ENCODE peak calls at places on chromosomes 4 and X, in seven cellular contexts. One of them, this sample, is unnamed.

GRCh38 chrX:63363788-63364187 is 12.7 kb upstream of the SPIN4 start:
- DNase-seq in trophoblast cell: no peak
- DNase-seq in mammary epithelial cell: no peak
- DNase-seq in hepatocyte: no peak
- DNase-seq in ascending aorta: no peak
- DNase-seq in brain microvascular endothelial cell: no peak
- DNase-seq in GM12878: no peak
- DNase-seq in this sample: no peak

GRCh38 chr4:69617083-69617694 is 22.3 kb downstream of the UGT2A2 start:
- DNase-seq in ascending aorta: no peak
- DNase-seq in mammary epithelial cell: peak; percentile 27
- DNase-seq in hepatocyte: peak; percentile 69
- DNase-seq in trophoblast cell: peak; percentile 46
- DNase-seq in GM12878: no peak
- DNase-seq in brain microvascular endothelial cell: peak; percentile 45
- DNase-seq in this sample: peak; percentile 1

GRCh38 chrX:8201896-8202331 is 30.8 kb upstream of the VCX2 start:
- DNase-seq in brain microvascular endothelial cell: peak; percentile 1
- DNase-seq in GM12878: no peak
- DNase-seq in ascending aorta: no peak
- DNase-seq in mammary epithelial cell: no peak
- DNase-seq in trophoblast cell: peak; percentile 59
- DNase-seq in hepatocyte: peak; percentile 30
- DNase-seq in this sample: no peak

GRCh38 chr4:110633358-110634319 is 10.8 kb upstream of the PITX2 start:
- DNase-seq in mammary epithelial cell: no peak
- DNase-seq in trophoblast cell: no peak
- DNase-seq in GM12878: no peak
- DNase-seq in ascending aorta: no peak
- DNase-seq in hepatocyte: no peak
- DNase-seq in brain microvascular endothelial cell: no peak
- DNase-seq in this sample: no peak

GRCh38 chr4:167274346-167274745 is 40.1 kb upstream of the SPOCK3 start:
- DNase-seq in mammary epithelial cell: no peak
- DNase-seq in hepatocyte: no peak
- DNase-seq in ascending aorta: no peak
- DNase-seq in brain microvascular endothelial cell: no peak
- DNase-seq in GM12878: no peak
- DNase-seq in trophoblast cell: no peak
- DNase-seq in this sample: no peak

GRCh38 chr4:145056325-145057130 is 41.5 kb downstream of the ANAPC10 start:
- DNase-seq in mammary epithelial cell: no peak
- DNase-seq in GM12878: no peak
- DNase-seq in brain microvascular endothelial cell: no peak
- DNase-seq in trophoblast cell: no peak
- DNase-seq in hepatocyte: no peak
- DNase-seq in ascending aorta: no peak
- DNase-seq in this sample: no peak

GRCh38 chr4:3785292-3785565 is 19.0 kb downstream of the ADRA2C start:
- DNase-seq in GM12878: no peak
- DNase-seq in mammary epithelial cell: no peak
- DNase-seq in hepatocyte: no peak
- DNase-seq in brain microvascular endothelial cell: no peak
- DNase-seq in trophoblast cell: no peak
- DNase-seq in ascending aorta: no peak
- DNase-seq in this sample: no peak

GRCh38 chr4:84366111-84366510 is 133.0 kb downstream of the NKX6-1 start:
- DNase-seq in brain microvascular endothelial cell: no peak
- DNase-seq in GM12878: no peak
- DNase-seq in mammary epithelial cell: no peak
- DNase-seq in trophoblast cell: no peak
- DNase-seq in ascending aorta: no peak
- DNase-seq in hepatocyte: no peak
- DNase-seq in this sample: no peak

GRCh38 chr4:175308236-175308635 is 390.1 kb downstream of the ADAM29 start:
- DNase-seq in mammary epithelial cell: peak; percentile 7
- DNase-seq in ascending aorta: no peak
- DNase-seq in GM12878: no peak
- DNase-seq in trophoblast cell: no peak
- DNase-seq in hepatocyte: no peak
- DNase-seq in brain microvascular endothelial cell: peak; percentile 52
- DNase-seq in this sample: no peak

GRCh38 chrX:150763303-150763797 is 70.2 kb downstream of the MTMR1 start:
- DNase-seq in GM12878: no peak
- DNase-seq in mammary epithelial cell: no peak
- DNase-seq in trophoblast cell: no peak
- DNase-seq in hepatocyte: no peak
- DNase-seq in ascending aorta: no peak
- DNase-seq in brain microvascular endothelial cell: no peak
- DNase-seq in this sample: no peak

GRCh38 chr4:3040447-3041191 is 33.7 kb downstream of the HTT-AS start:
- DNase-seq in hepatocyte: no peak
- DNase-seq in mammary epithelial cell: no peak
- DNase-seq in ascending aorta: peak; percentile 58
- DNase-seq in trophoblast cell: no peak
- DNase-seq in brain microvascular endothelial cell: no peak
- DNase-seq in GM12878: no peak
- DNase-seq in this sample: no peak

GRCh38 chr4:163592207-163592606 is 97.7 kb downstream of the TMA16 start:
- DNase-seq in trophoblast cell: no peak
- DNase-seq in hepatocyte: no peak
- DNase-seq in ascending aorta: no peak
- DNase-seq in GM12878: no peak
- DNase-seq in mammary epithelial cell: no peak
- DNase-seq in brain microvascular endothelial cell: no peak
- DNase-seq in this sample: no peak

GRCh38 chrX:75273483-75273882 is 402 bp upstream of the UPRT start:
- DNase-seq in hepatocyte: peak; percentile 43
- DNase-seq in brain microvascular endothelial cell: peak; percentile 1
- DNase-seq in trophoblast cell: peak; percentile 2
- DNase-seq in ascending aorta: no peak
- DNase-seq in GM12878: no peak
- DNase-seq in mammary epithelial cell: no peak
- DNase-seq in this sample: no peak
- H3K27ac ChIP-seq in hepatocyte: peak overlapping the region; percentile 96
- H3K27ac ChIP-seq in brain microvascular endothelial cell: no peak overlapping the region
- H3K27ac ChIP-seq in trophoblast cell: no peak overlapping the region
- H3K27ac ChIP-seq in ascending aorta: peak overlapping the region; percentile 86
- H3K27ac ChIP-seq in GM12878: peak overlapping the region; percentile 81
- H3K27ac ChIP-seq in mammary epithelial cell: peak overlapping the region; percentile 70
- H3K27ac ChIP-seq in this sample: peak overlapping the region; percentile 69

DNA sequence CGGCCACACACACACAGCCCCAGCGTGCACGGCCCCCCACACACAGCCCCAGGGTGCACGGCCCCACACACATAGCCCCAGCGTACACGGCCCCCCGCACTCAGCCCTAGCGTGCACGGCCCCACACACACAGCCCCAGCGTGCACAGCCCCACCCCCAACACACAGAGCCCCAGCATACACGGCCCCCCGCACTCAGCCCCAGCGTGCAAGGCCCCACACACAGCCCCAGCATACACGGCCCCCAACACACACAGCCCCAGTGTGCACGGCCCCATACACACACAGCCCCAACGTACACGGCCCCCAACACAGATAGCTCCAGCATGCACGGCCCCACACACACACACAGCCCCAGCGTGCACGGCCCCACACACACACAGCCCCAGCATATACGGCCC is 17.6 kb downstream of the GAK start:
- DNase-seq in brain microvascular endothelial cell: no peak
- DNase-seq in ascending aorta: no peak
- DNase-seq in trophoblast cell: no peak
- DNase-seq in mammary epithelial cell: no peak
- DNase-seq in hepatocyte: no peak
- DNase-seq in GM12878: no peak
- DNase-seq in this sample: no peak
- H3K27ac ChIP-seq in brain microvascular endothelial cell: no peak overlapping the region
- H3K27ac ChIP-seq in ascending aorta: no peak overlapping the region
- H3K27ac ChIP-seq in trophoblast cell: no peak overlapping the region
- H3K27ac ChIP-seq in mammary epithelial cell: no peak overlapping the region
- H3K27ac ChIP-seq in hepatocyte: no peak overlapping the region
- H3K27ac ChIP-seq in GM12878: no peak overlapping the region
- H3K27ac ChIP-seq in this sample: no peak overlapping the region

GRCh38 chrX:47321386-47321785 is 49.0 kb upstream of the ZNF157 start:
- DNase-seq in trophoblast cell: peak; percentile 61
- DNase-seq in mammary epithelial cell: peak; percentile 39
- DNase-seq in GM12878: no peak
- DNase-seq in hepatocyte: peak; percentile 85
- DNase-seq in brain microvascular endothelial cell: peak; percentile 36
- DNase-seq in ascending aorta: peak; percentile 67
- DNase-seq in this sample: no peak
- H3K27ac ChIP-seq in trophoblast cell: no peak overlapping the region
- H3K27ac ChIP-seq in mammary epithelial cell: no peak overlapping the region
- H3K27ac ChIP-seq in GM12878: no peak overlapping the region
- H3K27ac ChIP-seq in hepatocyte: peak overlapping the region; percentile 42
- H3K27ac ChIP-seq in brain microvascular endothelial cell: no peak overlapping the region
- H3K27ac ChIP-seq in ascending aorta: no peak overlapping the region
- H3K27ac ChIP-seq in this sample: no peak overlapping the region

DNA sequence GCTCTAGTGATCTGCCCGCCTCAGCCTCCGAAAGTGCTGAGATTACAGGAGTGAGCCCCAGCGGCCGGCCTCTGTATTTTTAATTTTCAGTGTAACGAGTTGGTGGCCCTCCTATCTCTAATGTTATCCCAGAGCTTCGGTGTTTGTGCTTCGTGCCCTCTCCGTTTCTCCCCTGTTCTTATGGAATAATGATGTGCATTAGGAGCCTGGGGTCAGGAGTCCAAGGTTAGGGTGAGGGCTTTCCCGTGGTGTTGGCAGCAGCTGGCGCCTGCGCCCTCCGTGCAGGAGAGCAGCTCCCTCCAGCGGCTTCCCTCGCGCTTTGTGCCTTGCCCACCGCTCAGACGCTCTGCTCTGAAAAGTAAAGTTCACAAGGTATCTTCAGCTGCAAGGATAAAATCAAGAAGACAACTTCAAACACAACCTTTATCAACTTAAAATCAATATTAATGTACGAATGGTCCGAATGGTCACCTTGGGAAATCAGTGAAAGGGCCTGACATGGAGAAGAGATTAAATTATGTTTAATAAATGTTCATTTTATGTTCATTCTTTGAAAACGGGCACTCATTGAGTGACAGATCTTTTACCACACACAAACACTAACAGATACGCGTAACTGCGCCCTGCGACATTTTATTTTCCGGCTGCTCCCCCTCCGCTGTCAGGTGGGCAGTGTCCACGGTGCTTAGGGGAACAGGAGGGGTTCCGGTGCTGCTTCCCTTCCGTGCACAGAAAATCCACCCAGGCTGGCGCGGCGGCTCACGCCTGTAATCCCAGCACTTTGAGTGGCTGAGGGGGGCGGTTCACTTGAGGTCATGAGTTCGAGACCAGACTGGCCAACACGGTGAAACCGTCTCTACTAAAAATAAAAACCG is 62.4 kb downstream of the TRAPPC11 start:
- DNase-seq in trophoblast cell: peak; percentile 76
- DNase-seq in mammary epithelial cell: no peak
- DNase-seq in hepatocyte: peak; percentile 45
- DNase-seq in brain microvascular endothelial cell: peak; percentile 18
- DNase-seq in ascending aorta: no peak
- DNase-seq in GM12878: no peak
- DNase-seq in this sample: no peak
- H3K27ac ChIP-seq in trophoblast cell: no peak overlapping the region
- H3K27ac ChIP-seq in mammary epithelial cell: no peak overlapping the region
- H3K27ac ChIP-seq in hepatocyte: no peak overlapping the region
- H3K27ac ChIP-seq in brain microvascular endothelial cell: no peak overlapping the region
- H3K27ac ChIP-seq in ascending aorta: no peak overlapping the region
- H3K27ac ChIP-seq in GM12878: no peak overlapping the region
- H3K27ac ChIP-seq in this sample: no peak overlapping the region

GRCh38 chr4:54400802-54401201 is 171.7 kb downstream of the PDGFRA start:
- DNase-seq in trophoblast cell: peak; percentile 32
- DNase-seq in ascending aorta: no peak
- DNase-seq in GM12878: no peak
- DNase-seq in brain microvascular endothelial cell: peak; percentile 91
- DNase-seq in mammary epithelial cell: peak; percentile 69
- DNase-seq in hepatocyte: peak; percentile 61
- DNase-seq in this sample: no peak
- H3K27ac ChIP-seq in trophoblast cell: no peak overlapping the region
- H3K27ac ChIP-seq in ascending aorta: no peak overlapping the region
- H3K27ac ChIP-seq in GM12878: no peak overlapping the region
- H3K27ac ChIP-seq in brain microvascular endothelial cell: peak overlapping the region; percentile 10
- H3K27ac ChIP-seq in mammary epithelial cell: no peak overlapping the region
- H3K27ac ChIP-seq in hepatocyte: no peak overlapping the region
- H3K27ac ChIP-seq in this sample: no peak overlapping the region

GRCh38 chrX:46327229-46328081 is 217.8 kb downstream of the ZNF674 start:
- DNase-seq in mammary epithelial cell: peak; percentile 83
- DNase-seq in brain microvascular endothelial cell: peak; percentile 5
- DNase-seq in hepatocyte: peak; percentile 30
- DNase-seq in trophoblast cell: peak; percentile 5
- DNase-seq in GM12878: no peak
- DNase-seq in ascending aorta: peak; percentile 66
- DNase-seq in this sample: no peak

GRCh38 chrX:46328133-46328532 is 217.1 kb downstream of the ZNF674 start:
- DNase-seq in trophoblast cell: no peak
- DNase-seq in hepatocyte: no peak
- DNase-seq in mammary epithelial cell: no peak
- DNase-seq in GM12878: no peak
- DNase-seq in ascending aorta: no peak
- DNase-seq in brain microvascular endothelial cell: no peak
- DNase-seq in this sample: no peak

GRCh38 chrX:46324166-46324565 is 221.1 kb downstream of the ZNF674 start:
- DNase-seq in trophoblast cell: no peak
- DNase-seq in brain microvascular endothelial cell: no peak
- DNase-seq in hepatocyte: no peak
- DNase-seq in ascending aorta: no peak
- DNase-seq in GM12878: no peak
- DNase-seq in mammary epithelial cell: no peak
- DNase-seq in this sample: no peak

GRCh38 chrX:46325312-46325877 is 219.8 kb downstream of the ZNF674 start:
- DNase-seq in brain microvascular endothelial cell: peak; percentile 72
- DNase-seq in GM12878: no peak
- DNase-seq in mammary epithelial cell: peak; percentile 92
- DNase-seq in ascending aorta: peak; percentile 73
- DNase-seq in trophoblast cell: peak; percentile 43
- DNase-seq in hepatocyte: peak; percentile 44
- DNase-seq in this sample: peak; percentile 78

GRCh38 chrX:46326161-46326560 is 219.1 kb downstream of the ZNF674 start:
- DNase-seq in hepatocyte: no peak
- DNase-seq in trophoblast cell: peak; percentile 4
- DNase-seq in ascending aorta: no peak
- DNase-seq in brain microvascular endothelial cell: peak; percentile 12
- DNase-seq in GM12878: no peak
- DNase-seq in mammary epithelial cell: peak; percentile 48
- DNase-seq in this sample: no peak
- H3K27ac ChIP-seq in hepatocyte: peak overlapping the region; percentile 91
- H3K27ac ChIP-seq in trophoblast cell: peak overlapping the region; percentile 94
- H3K27ac ChIP-seq in ascending aorta: peak overlapping the region; percentile 50
- H3K27ac ChIP-seq in brain microvascular endothelial cell: peak overlapping the region; percentile 11
- H3K27ac ChIP-seq in GM12878: no peak overlapping the region
- H3K27ac ChIP-seq in mammary epithelial cell: peak overlapping the region; percentile 98
- H3K27ac ChIP-seq in this sample: peak overlapping the region; percentile 93

GRCh38 chrX:56211701-56212100 is 20.5 kb upstream of the KLF8 start:
- DNase-seq in mammary epithelial cell: no peak
- DNase-seq in trophoblast cell: peak; percentile 80
- DNase-seq in ascending aorta: no peak
- DNase-seq in GM12878: no peak
- DNase-seq in brain microvascular endothelial cell: no peak
- DNase-seq in hepatocyte: no peak
- DNase-seq in this sample: no peak
- H3K27ac ChIP-seq in mammary epithelial cell: no peak overlapping the region
- H3K27ac ChIP-seq in trophoblast cell: no peak overlapping the region
- H3K27ac ChIP-seq in ascending aorta: no peak overlapping the region
- H3K27ac ChIP-seq in GM12878: no peak overlapping the region
- H3K27ac ChIP-seq in brain microvascular endothelial cell: no peak overlapping the region
- H3K27ac ChIP-seq in hepatocyte: no peak overlapping the region
- H3K27ac ChIP-seq in this sample: no peak overlapping the region

GRCh38 chr4:188383180-188383579 is 243.9 kb downstream of the TRIML1 start:
- DNase-seq in GM12878: no peak
- DNase-seq in ascending aorta: no peak
- DNase-seq in brain microvascular endothelial cell: no peak
- DNase-seq in hepatocyte: no peak
- DNase-seq in mammary epithelial cell: no peak
- DNase-seq in trophoblast cell: no peak
- DNase-seq in this sample: no peak
- H3K27ac ChIP-seq in GM12878: no peak overlapping the region
- H3K27ac ChIP-seq in ascending aorta: no peak overlapping the region
- H3K27ac ChIP-seq in brain microvascular endothelial cell: no peak overlapping the region
- H3K27ac ChIP-seq in hepatocyte: no peak overlapping the region
- H3K27ac ChIP-seq in mammary epithelial cell: no peak overlapping the region
- H3K27ac ChIP-seq in trophoblast cell: no peak overlapping the region
- H3K27ac ChIP-seq in this sample: no peak overlapping the region